ENCODE peak calls at places on chromosomes 1 and 21, in five cellular contexts. V, A, D, R and W are unnamed samples.

GRCh38 chr1:97814121-97814520 is 106.7 kb downstream of the DPYD start:
- DNase-seq in V (no peak), A (no peak), D (no peak), R (no peak), W (no peak)

GRCh38 chr1:28591708-28592313 is at the start of gene RAB42:
- DNase-seq in V (no peak), A (no peak), D (no peak), R (peak; percentile 45), W (peak; percentile 19)

GRCh38 chr1:156804026-156804425 is 12.6 kb downstream of the SH2D2A start:
- DNase-seq in V (no peak), A (no peak), D (no peak), R (no peak), W (no peak)

GRCh38 chr21:32334980-32335471 is 36.4 kb downstream of the MRAP start:
- DNase-seq in V (peak; percentile 66), A (no peak), D (no peak), R (no peak), W (no peak)

GRCh38 chr1:181250038-181250437 is 161.5 kb downstream of the IER5 start:
- DNase-seq in V (no peak), A (no peak), D (no peak), R (peak; percentile 18), W (no peak)

GRCh38 chr1:14439015-14439414 is 159.5 kb upstream of the KAZN start:
- DNase-seq in V (no peak), A (no peak), D (no peak), R (no peak), W (no peak)

GRCh38 chr1:173043253-173043652 is 7.5 kb downstream of the TNFSF18 start:
- DNase-seq in V (no peak), A (peak; percentile 85), D (no peak), R (peak; percentile 77), W (no peak)

GRCh38 chr1:40404670-40405462 is 31.3 kb downstream of the SMAP2 start:
- DNase-seq in V (peak; percentile 46), A (peak; percentile 60), D (peak; percentile 77), R (peak; percentile 74), W (peak; percentile 83)

GRCh38 chr1:160338580-160338979 is 4.5 kb downstream of the COPA start:
- DNase-seq in V (no peak), A (peak; percentile 74), D (no peak), R (no peak), W (no peak)

GRCh38 chr1:89381617-89382016 is 17.8 kb downstream of the GBP6 start:
- DNase-seq in V (no peak), A (no peak), D (no peak), R (no peak), W (no peak)

GRCh38 chr1:31831397-31832378 is 15.9 kb upstream of the SPOCD1 start:
- DNase-seq in V (no peak), A (no peak), D (no peak), R (no peak), W (no peak)

GRCh38 chr1:24793762-24794161 is 48.5 kb downstream of the CLIC4 start:
- DNase-seq in V (no peak), A (no peak), D (no peak), R (peak; percentile 82), W (no peak)

GRCh38 chr1:151946366-151946764 is 37.1 kb upstream of the THEM4 start:
- DNase-seq in V (no peak), A (no peak), D (peak; percentile 25), R (no peak), W (peak; percentile 31)

GRCh38 chr1:1462318-1462966 is 9.1 kb upstream of the ATAD3B start:
- DNase-seq in V (no peak), A (no peak), D (no peak), R (no peak), W (peak; percentile 48)

GRCh38 chr21:40054403-40054802 is 187.2 kb downstream of the PCP4 start:
- DNase-seq in V (no peak), A (no peak), D (no peak), R (peak; percentile 91), W (no peak)

GRCh38 chr1:28370220-28371010 is 875 bp downstream of the PHACTR4 start:
- DNase-seq in V (peak; percentile 15), A (peak; percentile 21), D (no peak), R (peak; percentile 58), W (no peak)

GRCh38 chr1:116411784-116412479 is 38.9 kb downstream of the ATP1A1 start:
- DNase-seq in V (no peak), A (no peak), D (no peak), R (peak; percentile 36), W (no peak)

GRCh38 chr1:12618661-12619395 is 818 bp upstream of the DHRS3 start:
- DNase-seq in V (peak; percentile 41), A (peak; percentile 30), D (peak; percentile 52), R (peak; percentile 89), W (peak; percentile 38)

GRCh38 chr1:189775343-189775742 is 702.3 kb downstream of the BRINP3 start:
- DNase-seq in V (no peak), A (no peak), D (no peak), R (peak; percentile 73), W (no peak)

GRCh38 chr1:205805082-205805711 is 7.8 kb downstream of the SLC41A1 start:
- DNase-seq in V (no peak), A (no peak), D (no peak), R (no peak), W (peak; percentile 57)

GRCh38 chr1:31397360-31398095 is 15.5 kb upstream of the SERINC2 start:
- DNase-seq in V (no peak), A (peak; percentile 43), D (no peak), R (no peak), W (no peak)

GRCh38 chr1:31588751-31589515 is 12.6 kb downstream of the TINAGL1 start:
- DNase-seq in V (no peak), A (no peak), D (no peak), R (peak; percentile 56), W (no peak)